ENCODE peak calls at places on chromosomes 4 and X, in eight cellular contexts. M is stomach, K is ovary, S is astrocyte, D is BE2C, O is AG04450, E is OCI-LY7, L is tibial artery. P is an unnamed sample.

GRCh38 chr4:186823989-186824388 is 100.3 kb upstream of the FAT1 start:
- DNase-seq in M (no peak), K (no peak), S (peak), D (no peak), O (no peak), E (no peak), L (no peak), P (no peak)

GRCh38 chr4:35684755-35685154 is 559.6 kb downstream of the ARAP2 start:
- DNase-seq in M (no peak), K (no peak), S (no peak), D (no peak), O (no peak), E (no peak), L (no peak), P (no peak)

GRCh38 chrX:122115604-122116003 is 1068.2 kb downstream of the GLUD2 start:
- DNase-seq in M (no peak), K (no peak), S (no peak), D (no peak), O (no peak), E (no peak), L (no peak), P (no peak)

GRCh38 chr4:118313098-118313497 is 39.7 kb downstream of the PRSS12 start:
- DNase-seq in M (no peak), K (no peak), S (no peak), D (peak), O (no peak), E (no peak), L (no peak), P (peak)

GRCh38 chr4:149911371-149911770 is 95.7 kb upstream of the IQCM start:
- DNase-seq in M (no peak), K (no peak), S (no peak), D (no peak), O (no peak), E (no peak), L (no peak), P (no peak)

GRCh38 chr4:70868778-70869177 is 29.1 kb upstream of the GRSF1 start:
- DNase-seq in M (no peak), K (no peak), S (no peak), D (no peak), O (no peak), E (no peak), L (no peak), P (peak)

GRCh38 chr4:44916406-44916805 is 190.1 kb upstream of the GNPDA2 start:
- DNase-seq in M (no peak), K (no peak), S (no peak), D (no peak), O (no peak), E (no peak), L (no peak), P (no peak)

GRCh38 chr4:79996950-79997349 is 76.1 kb downstream of the ANTXR2 start:
- DNase-seq in M (no peak), K (no peak), S (no peak), D (no peak), O (no peak), E (no peak), L (no peak), P (no peak)

GRCh38 chr4:57426779-57427395 is 316.7 kb upstream of the IGFBP7 start:
- DNase-seq in M (peak), K (no peak), S (peak), D (peak), O (peak), E (peak), L (peak), P (peak)

GRCh38 chr4:102439835-102440234 is 61.3 kb upstream of the NFKB1 start:
- DNase-seq in M (no peak), K (no peak), S (peak), D (peak), O (peak), E (no peak), L (no peak), P (no peak)

GRCh38 chr4:55725057-55725456 is 89.0 kb upstream of the NMU start:
- DNase-seq in M (no peak), K (no peak), S (no peak), D (peak), O (no peak), E (no peak), L (no peak), P (no peak)

GRCh38 chr4:47482326-47482725 is 2.7 kb upstream of the ATP10D start:
- DNase-seq in M (no peak), K (no peak), S (peak), D (no peak), O (no peak), E (no peak), L (no peak), P (no peak)

GRCh38 chrX:101931104-101931493 is 728 bp downstream of the ZMAT1 start:
- DNase-seq in M (no peak), K (no peak), S (no peak), D (no peak), O (no peak), E (no peak), L (no peak), P (no peak)

GRCh38 chr4:8905236-8905772 is 33.7 kb upstream of the HMX1 start:
- DNase-seq in M (no peak), K (no peak), S (no peak), D (peak), O (no peak), E (no peak), L (no peak), P (peak)

GRCh38 chr4:163755013-163755412 is 260.5 kb downstream of the TMA16 start:
- DNase-seq in M (no peak), K (no peak), S (peak), D (no peak), O (no peak), E (peak), L (no peak), P (no peak)

GRCh38 chrX:132740316-132741123 is 217.9 kb downstream of the HS6ST2 start:
- DNase-seq in M (no peak), K (no peak), S (no peak), D (no peak), O (no peak), E (no peak), L (no peak), P (no peak)

GRCh38 chr4:104971458-104971857 is 175.2 kb upstream of the TET2 start:
- DNase-seq in M (no peak), K (no peak), S (no peak), D (no peak), O (no peak), E (no peak), L (no peak), P (no peak)

GRCh38 chr4:139223682-139224317 is 46.8 kb upstream of the ELF2 start:
- DNase-seq in M (no peak), K (no peak), S (peak), D (no peak), O (no peak), E (no peak), L (peak), P (no peak)

GRCh38 chrX:87626996-87627395 is 109.4 kb downstream of the KLHL4 start:
- DNase-seq in M (no peak), K (no peak), S (peak), D (no peak), O (no peak), E (no peak), L (no peak), P (no peak)

GRCh38 chrX:55839480-55839879 is 121.9 kb downstream of the RRAGB start:
- DNase-seq in M (no peak), K (no peak), S (no peak), D (no peak), O (no peak), E (no peak), L (no peak), P (peak)

GRCh38 chrX:23756165-23756564 is 13.1 kb upstream of the ACOT9 start:
- DNase-seq in M (peak), K (no peak), S (peak), D (peak), O (no peak), E (peak), L (peak), P (peak)

GRCh38 chr4:121397941-121398601 is 17.3 kb upstream of the QRFPR start:
- DNase-seq in M (no peak), K (no peak), S (no peak), D (no peak), O (no peak), E (no peak), L (no peak), P (no peak)

GRCh38 chr4:171857302-171858005 is 44.2 kb downstream of the GALNTL6 start:
- DNase-seq in M (no peak), K (no peak), S (peak), D (no peak), O (no peak), E (no peak), L (no peak), P (no peak)

GRCh38 chr4:7666011-7666410 is 231.3 kb upstream of the PSAPL1 start:
- DNase-seq in M (no peak), K (no peak), S (no peak), D (no peak), O (no peak), E (no peak), L (no peak), P (no peak)

GRCh38 chr4:52889354-52889753 is 27.2 kb downstream of the RASL11B start:
- DNase-seq in M (no peak), K (no peak), S (no peak), D (no peak), O (no peak), E (no peak), L (no peak), P (no peak)

GRCh38 chrX:40474205-40474626 is 106.6 kb upstream of the ATP6AP2 start:
- DNase-seq in M (peak), K (no peak), S (no peak), D (peak), O (no peak), E (no peak), L (no peak), P (peak)

GRCh38 chr4:77582151-77582550 is 23.5 kb upstream of the CXCL13 start:
- DNase-seq in M (no peak), K (no peak), S (no peak), D (no peak), O (no peak), E (no peak), L (no peak), P (no peak)

GRCh38 chr4:132642196-132642817 is 506.8 kb upstream of the PCDH10 start:
- DNase-seq in M (no peak), K (no peak), S (peak), D (peak), O (peak), E (peak), L (no peak), P (peak)

GRCh38 chr4:25970241-25970675 is 56.2 kb downstream of the SMIM20 start:
- DNase-seq in M (no peak), K (no peak), S (no peak), D (no peak), O (no peak), E (peak), L (no peak), P (no peak)

GRCh38 chr4:26161030-26161824 is 159.6 kb upstream of the RBPJ start:
- DNase-seq in M (no peak), K (no peak), S (no peak), D (no peak), O (no peak), E (peak), L (no peak), P (peak)

GRCh38 chr4:36712013-36712412 is 430.6 kb downstream of the DTHD1 start:
- DNase-seq in M (no peak), K (no peak), S (no peak), D (no peak), O (no peak), E (no peak), L (no peak), P (no peak)

GRCh38 chr4:55938501-55938900 is 10.2 kb upstream of the CEP135 start:
- DNase-seq in M (no peak), K (no peak), S (no peak), D (no peak), O (no peak), E (no peak), L (no peak), P (no peak)

GRCh38 chrX:65581661-65582339 is 47.2 kb upstream of the LAS1L start:
- DNase-seq in M (peak), K (peak), S (peak), D (peak), O (peak), E (peak), L (peak), P (peak)

GRCh38 chr4:147312376-147313046 is 168.4 kb upstream of the EDNRA start:
- DNase-seq in M (no peak), K (peak), S (peak), D (no peak), O (no peak), E (no peak), L (no peak), P (no peak)

GRCh38 chrX:108584617-108585211 is 145.1 kb downstream of the COL4A5 start:
- DNase-seq in M (no peak), K (no peak), S (no peak), D (peak), O (no peak), E (peak), L (no peak), P (peak)

GRCh38 chr4:23374280-23374679 is 515.6 kb downstream of the PPARGC1A start:
- DNase-seq in M (no peak), K (no peak), S (peak), D (no peak), O (no peak), E (no peak), L (no peak), P (no peak)

GRCh38 chr4:100187781-100188180 is 2.5 kb downstream of the DDIT4L start:
- DNase-seq in M (no peak), K (no peak), S (no peak), D (no peak), O (no peak), E (no peak), L (no peak), P (no peak)

GRCh38 chr4:100184787-100185186 is 5.5 kb downstream of the DDIT4L start:
- DNase-seq in M (no peak), K (no peak), S (no peak), D (no peak), O (no peak), E (no peak), L (no peak), P (no peak)

GRCh38 chr4:100190643-100191600 is 654 bp upstream of the DDIT4L start:
- DNase-seq in M (no peak), K (no peak), S (no peak), D (no peak), O (no peak), E (no peak), L (no peak), P (peak)

GRCh38 chr4:100189820-100190642 is at the start of gene DDIT4L:
- DNase-seq in M (peak), K (peak), S (peak), D (peak), O (no peak), E (no peak), L (peak), P (peak)

GRCh38 chr4:100188829-100189228 is 1.4 kb downstream of the DDIT4L start:
- DNase-seq in M (no peak), K (no peak), S (no peak), D (no peak), O (no peak), E (no peak), L (no peak), P (no peak)
- H3K4me3 ChIP-seq in M (no peak), K (no peak), S (no peak), D (no peak), O (no peak), E (no peak), L (peak), P (peak)

GRCh38 chrX:47843363-47843762 is 6.7 kb downstream of the ZNF81 start:
- DNase-seq in M (no peak), K (no peak), S (no peak), D (no peak), O (no peak), E (no peak), L (no peak), P (no peak)
- H3K4me3 ChIP-seq in M (no peak), K (no peak), S (no peak), D (no peak), O (no peak), E (no peak), L (no peak), P (no peak)

DNA sequence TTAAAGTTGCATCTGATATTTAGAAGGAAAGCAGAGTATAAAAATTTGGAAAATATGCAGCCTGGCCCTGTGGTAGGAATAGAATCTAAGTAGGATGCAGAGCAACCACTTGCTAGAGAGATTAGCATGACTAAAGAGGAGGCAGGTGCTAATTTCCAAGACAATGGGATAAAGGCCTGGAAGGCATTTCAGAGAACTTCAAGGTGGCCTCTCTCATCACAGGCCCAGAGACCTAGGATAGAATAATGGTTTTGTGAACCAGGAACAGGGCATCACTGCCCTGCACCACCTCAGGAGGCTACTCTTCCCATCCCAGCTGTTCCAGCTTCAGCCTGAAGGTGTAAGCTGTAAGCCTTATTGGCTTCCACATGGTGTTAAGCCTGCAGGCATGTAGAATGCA is 621.7 kb upstream of the HS3ST1 start:
- DNase-seq in M (no peak), K (no peak), S (no peak), D (no peak), O (no peak), E (no peak), L (no peak), P (peak)
- H3K4me3 ChIP-seq in M (no peak), K (no peak), S (no peak), D (no peak), O (no peak), E (no peak), L (no peak), P (no peak)

GRCh38 chr4:10096976-10097330 is 19.6 kb downstream of the WDR1 start:
- DNase-seq in M (no peak), K (no peak), S (no peak), D (no peak), O (no peak), E (no peak), L (no peak), P (no peak)

GRCh38 chr4:10095296-10095991 is 21.2 kb downstream of the WDR1 start:
- DNase-seq in M (no peak), K (no peak), S (no peak), D (no peak), O (no peak), E (no peak), L (no peak), P (no peak)

GRCh38 chr4:10097906-10098769 is 18.5 kb downstream of the WDR1 start:
- DNase-seq in M (no peak), K (no peak), S (no peak), D (no peak), O (no peak), E (no peak), L (no peak), P (no peak)

GRCh38 chr4:10094841-10095240 is 21.8 kb downstream of the WDR1 start:
- DNase-seq in M (no peak), K (no peak), S (no peak), D (no peak), O (no peak), E (no peak), L (no peak), P (no peak)

GRCh38 chr4:10096201-10096975 is 20.2 kb downstream of the WDR1 start:
- DNase-seq in M (peak), K (peak), S (peak), D (no peak), O (peak), E (no peak), L (peak), P (no peak)
- H3K4me3 ChIP-seq in M (no peak), K (no peak), S (peak), D (no peak), O (no peak), E (no peak), L (no peak), P (no peak)

GRCh38 chr4:792729-793108 is 33.2 kb downstream of the CPLX1 start:
- DNase-seq in M (no peak), K (no peak), S (no peak), D (no peak), O (no peak), E (peak), L (no peak), P (no peak)
- H3K4me3 ChIP-seq in M (peak), K (peak), S (no peak), D (no peak), O (no peak), E (peak), L (no peak), P (no peak)

DNA sequence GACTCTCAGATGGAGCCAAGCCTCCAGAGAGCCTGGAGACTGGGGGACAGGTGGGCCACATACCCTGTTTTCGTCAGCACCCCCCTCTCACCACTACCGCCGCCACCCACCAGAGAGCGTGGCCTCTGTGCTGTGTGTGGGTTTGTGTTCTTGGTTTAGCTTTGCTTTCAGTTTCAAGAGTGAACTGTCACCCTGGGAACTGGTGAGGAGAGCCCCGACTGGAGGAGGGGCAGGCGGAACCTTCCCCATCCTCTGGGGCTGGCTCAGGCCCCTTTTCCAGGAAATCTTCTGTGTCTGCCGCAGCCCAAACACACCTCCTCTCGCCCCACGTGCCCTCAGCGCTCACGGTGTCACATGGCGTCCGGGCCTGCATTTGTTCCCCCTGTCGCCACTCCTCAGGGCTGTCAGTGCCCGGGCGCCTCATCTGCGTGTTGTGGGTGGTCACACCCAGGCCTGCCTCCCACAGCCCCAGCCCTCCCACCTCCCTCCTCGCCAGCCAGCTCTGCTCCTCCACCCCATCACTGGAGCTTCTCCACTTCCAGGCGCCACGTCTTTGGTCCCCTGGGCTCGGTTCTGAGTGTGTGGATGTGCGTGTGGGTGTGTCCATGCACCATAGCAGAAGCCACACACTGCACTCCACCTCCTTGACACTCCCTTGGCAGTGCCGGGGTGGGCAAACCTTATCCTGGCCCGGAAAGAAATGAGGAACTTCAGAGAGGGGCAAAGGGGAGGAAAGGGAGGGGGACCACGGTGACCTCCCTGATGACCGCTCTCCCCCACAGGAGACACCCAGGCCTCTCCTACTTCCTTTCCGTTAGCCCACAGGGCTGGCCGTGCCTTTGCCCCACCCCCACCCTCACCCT is 27.8 kb downstream of the ELF4 start:
- DNase-seq in M (peak), K (peak), S (no peak), D (no peak), O (no peak), E (peak), L (peak), P (no peak)
- H3K4me3 ChIP-seq in M (no peak), K (no peak), S (no peak), D (no peak), O (no peak), E (peak), L (no peak), P (no peak)

GRCh38 chrX:150929058-150929457 is 30.6 kb upstream of the CD99L2 start:
- DNase-seq in M (no peak), K (no peak), S (no peak), D (no peak), O (no peak), E (no peak), L (no peak), P (no peak)
- H3K4me3 ChIP-seq in M (no peak), K (no peak), S (no peak), D (no peak), O (no peak), E (no peak), L (no peak), P (no peak)

DNA sequence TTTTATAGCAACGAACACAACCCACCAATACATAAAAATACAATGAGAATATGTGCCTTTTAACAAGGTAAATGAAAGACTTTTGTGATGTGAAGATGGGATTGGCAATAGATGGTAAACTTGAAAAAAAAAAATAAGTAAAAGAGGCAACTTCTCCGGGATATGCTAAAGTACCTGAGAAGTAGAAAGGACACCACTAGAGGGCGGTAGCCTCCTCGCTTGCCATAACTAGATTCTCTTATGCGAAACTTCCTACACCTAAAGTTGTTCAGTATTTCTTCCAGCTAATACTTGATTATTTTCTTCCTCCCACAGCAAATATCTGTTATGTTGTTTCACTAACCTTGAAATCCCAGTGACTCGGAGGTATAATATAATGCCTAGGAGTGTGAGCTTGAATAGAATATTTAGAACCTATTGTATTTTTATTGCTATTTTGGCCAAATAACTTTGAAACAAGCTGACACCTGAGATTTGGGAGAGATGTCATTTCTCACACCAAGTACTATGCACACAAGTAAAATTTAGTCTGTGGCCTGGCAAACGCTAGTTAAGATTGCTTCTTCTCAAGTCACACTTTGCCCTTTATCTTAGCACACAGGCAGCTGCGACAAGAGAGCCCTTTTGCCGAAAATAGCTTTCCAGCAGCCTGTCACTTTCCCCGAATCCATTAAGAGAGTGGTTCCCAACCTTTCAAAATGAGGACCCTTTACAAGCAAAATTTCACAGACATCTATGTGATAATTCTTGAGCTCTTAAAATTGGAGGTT is 44.9 kb upstream of the PDLIM5 start:
- DNase-seq in M (peak), K (peak), S (peak), D (peak), O (peak), E (peak), L (peak), P (peak)
- H3K4me3 ChIP-seq in M (no peak), K (no peak), S (no peak), D (no peak), O (no peak), E (no peak), L (peak), P (peak)

P was measured in endodermal cell.